ENCODE peak calls at places on chromosomes 6 and 20, in five cellular contexts. N, H, V, B and P are unnamed samples.
A peak's percentile ranks its signal among the peaks of the same experiment; 100 is the strongest.

GRCh38 chr6:139500977-139501376 is 126.5 kb upstream of the CITED2 start:
- DNase-seq in H (no peak), V (no peak), B (no peak), N (no peak), P (no peak)

GRCh38 chr6:154653853-154654252 is 79.4 kb upstream of the SCAF8 start:
- DNase-seq in N (no peak), H (peak; percentile 76), B (no peak), V (no peak), P (peak; percentile 11)

GRCh38 chr6:102525336-102525735 is 1131.8 kb downstream of the GRIK2 start:
- DNase-seq in N (no peak), B (no peak), V (no peak), H (no peak), P (no peak)

GRCh38 chr6:166006593-166007301 is 160.9 kb downstream of the TBXT start:
- DNase-seq in V (no peak), B (no peak), N (no peak), H (peak; percentile 78), P (no peak)

GRCh38 chr6:17987576-17988421 is at the start of gene KIF13A:
- DNase-seq in B (peak; percentile 11), H (peak; percentile 84), V (no peak), N (peak; percentile 80), P (peak; percentile 50)

GRCh38 chr6:43976706-43977403 is 150.4 kb downstream of the MRPL14 start:
- DNase-seq in H (no peak), B (no peak), V (no peak), N (no peak), P (no peak)

GRCh38 chr6:121236984-121237383 is 97.3 kb downstream of the TBC1D32 start:
- DNase-seq in N (no peak), H (no peak), V (no peak), B (no peak), P (no peak)

GRCh38 chr20:57381596-57382503 is 9.3 kb upstream of the RBM38 start:
- DNase-seq in V (peak; percentile 68), N (peak; percentile 81), B (peak; percentile 74), H (peak; percentile 74), P (peak; percentile 64)

GRCh38 chr6:31738048-31738979 is 1.5 kb upstream of the MSH5 start:
- DNase-seq in N (peak; percentile 68), H (peak; percentile 87), V (no peak), B (peak; percentile 79), P (no peak)

GRCh38 chr6:139605350-139605749 is 230.9 kb upstream of the CITED2 start:
- DNase-seq in V (no peak), B (no peak), N (no peak), H (peak; percentile 71), P (peak; percentile 57)

GRCh38 chr20:38725959-38726848 is 1.9 kb downstream of the SLC32A1 start:
- DNase-seq in B (peak; percentile 14), N (no peak), V (no peak), H (no peak), P (peak; percentile 66)
- H3K27me3 ChIP-seq in B (peaks cover 84% of the 10 kb centered on the region), N (peaks cover 11% of the 10 kb centered on the region), V (peaks cover 31% of the 10 kb centered on the region), H (peaks cover 99% of the 10 kb centered on the region), P (peaks cover 100% of the 10 kb centered on the region)

GRCh38 chr20:36546111-36546736 is 4.9 kb downstream of the MYL9 start:
- DNase-seq in H (no peak), V (no peak), B (no peak), N (no peak), P (no peak)
- H3K4me3 ChIP-seq in H (no peak overlapping the region), V (no peak overlapping the region), B (no peak overlapping the region), N (no peak overlapping the region), P (no peak overlapping the region)

DNA sequence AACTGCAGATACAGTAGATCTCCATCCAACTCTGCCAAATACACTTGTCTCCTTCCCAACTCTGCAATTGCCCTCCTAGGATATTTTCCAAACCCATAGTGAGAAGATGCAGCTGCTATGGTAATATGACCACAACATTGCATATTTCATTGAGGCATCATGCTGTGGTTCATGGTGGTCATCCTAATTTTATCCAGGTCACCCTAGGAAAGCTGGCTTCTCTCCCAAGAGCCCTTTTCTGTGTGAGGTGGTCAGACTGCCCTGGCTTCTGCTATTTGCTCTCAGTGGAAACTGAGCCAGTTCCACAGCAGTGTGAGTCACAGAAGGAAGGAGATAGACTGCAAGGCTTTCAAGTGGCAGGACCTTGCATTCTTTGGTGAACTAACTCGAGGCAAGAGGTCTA is 5.5 kb downstream of the OGFRL1 start:
- DNase-seq in B (no peak), V (no peak), H (peak; percentile 89), N (no peak), P (peak; percentile 90)
- H3K36me3 ChIP-seq in B (no peaks in the 10 kb centered on the region), V (peaks cover 2% of the 10 kb centered on the region), H (peaks cover 24% of the 10 kb centered on the region), N (no peaks in the 10 kb centered on the region), P (peaks cover 12% of the 10 kb centered on the region)

GRCh38 chr6:34102696-34103095 is 43.2 kb downstream of the GRM4 start:
- DNase-seq in V (no peak), B (no peak), H (no peak), N (no peak), P (no peak)
- H3K27me3 ChIP-seq in V (no peaks in the 10 kb centered on the region), B (no peaks in the 10 kb centered on the region), H (peaks cover 19% of the 10 kb centered on the region), N (no peaks in the 10 kb centered on the region), P (no peaks in the 10 kb centered on the region)

GRCh38 chr20:5180933-5181332 is 54.1 kb downstream of the CDS2 start:
- DNase-seq in N (no peak), B (no peak), H (no peak), V (no peak), P (no peak)

GRCh38 chr20:5180421-5180820 is 53.6 kb downstream of the CDS2 start:
- DNase-seq in H (no peak), V (no peak), N (no peak), B (no peak), P (no peak)

GRCh38 chr20:5177071-5177470 is 50.3 kb downstream of the CDS2 start:
- DNase-seq in N (no peak), H (no peak), B (no peak), V (no peak), P (no peak)

GRCh38 chr20:5181492-5181891 is 54.7 kb downstream of the CDS2 start:
- DNase-seq in H (no peak), N (no peak), V (no peak), B (no peak), P (no peak)

DNA sequence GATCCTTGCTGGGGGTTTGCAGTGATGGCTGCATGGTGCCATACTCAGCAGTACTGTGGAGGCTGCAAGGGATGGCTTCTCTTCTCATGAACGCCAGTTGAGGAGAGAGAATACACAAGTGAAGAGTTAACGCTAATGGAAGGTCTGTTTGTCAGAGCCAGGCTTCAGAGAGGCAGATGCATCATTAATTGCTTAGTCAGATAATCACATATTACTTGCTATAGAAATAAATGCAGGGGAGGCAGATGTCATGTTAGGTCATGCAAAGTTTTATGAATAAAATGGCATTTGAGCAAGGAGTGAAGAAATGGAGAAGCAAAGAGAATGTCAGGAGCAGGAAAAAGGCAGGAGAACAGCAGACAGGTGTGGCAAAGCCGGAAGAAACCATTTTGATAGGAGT is 51.2 kb downstream of the CDS2 start:
- DNase-seq in V (no peak), H (no peak), N (no peak), B (no peak), P (no peak)
- H3K4me3 ChIP-seq in V (no peak overlapping the region), H (no peak overlapping the region), N (no peak overlapping the region), B (no peak overlapping the region), P (no peak overlapping the region)

GRCh38 chr6:33438978-33439594 is 15.3 kb upstream of the ZBTB9 start:
- DNase-seq in B (no peak), V (no peak), N (no peak), H (no peak), P (no peak)
- H3K36me3 ChIP-seq in B (peaks cover 24% of the 10 kb centered on the region), V (peaks cover 5% of the 10 kb centered on the region), N (no peaks in the 10 kb centered on the region), H (peaks cover 6% of the 10 kb centered on the region), P (no peaks in the 10 kb centered on the region)

GRCh38 chr6:50724381-50725124 is 11.2 kb downstream of the TFAP2D start:
- DNase-seq in V (no peak), H (no peak), N (no peak), B (no peak), P (no peak)
- H3K27me3 ChIP-seq in V (peaks cover 4% of the 10 kb centered on the region), H (peaks cover 6% of the 10 kb centered on the region), N (no peaks in the 10 kb centered on the region), B (no peaks in the 10 kb centered on the region), P (no peaks in the 10 kb centered on the region)

DNA sequence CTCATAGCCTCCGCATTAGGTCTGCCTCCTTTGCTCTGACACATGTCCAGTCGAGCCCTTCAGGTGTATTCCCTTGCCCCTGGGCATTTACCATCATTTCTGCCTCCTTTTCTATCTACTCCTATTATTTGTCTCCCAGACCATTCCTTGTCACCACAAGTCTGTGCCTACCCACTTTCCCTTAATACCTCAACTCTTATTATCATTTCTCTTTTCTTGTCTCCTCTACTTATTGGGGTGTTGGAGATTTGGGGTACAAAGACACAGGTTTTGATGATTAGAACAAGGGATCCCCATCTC is 1.4 kb downstream of the SYNGAP1 start:
- DNase-seq in B (no peak), N (no peak), V (no peak), H (no peak), P (no peak)
- H3K4me3 ChIP-seq in B (no peak overlapping the region), N (no peak overlapping the region), V (no peak overlapping the region), H (no peak overlapping the region), P (no peak overlapping the region)

DNA sequence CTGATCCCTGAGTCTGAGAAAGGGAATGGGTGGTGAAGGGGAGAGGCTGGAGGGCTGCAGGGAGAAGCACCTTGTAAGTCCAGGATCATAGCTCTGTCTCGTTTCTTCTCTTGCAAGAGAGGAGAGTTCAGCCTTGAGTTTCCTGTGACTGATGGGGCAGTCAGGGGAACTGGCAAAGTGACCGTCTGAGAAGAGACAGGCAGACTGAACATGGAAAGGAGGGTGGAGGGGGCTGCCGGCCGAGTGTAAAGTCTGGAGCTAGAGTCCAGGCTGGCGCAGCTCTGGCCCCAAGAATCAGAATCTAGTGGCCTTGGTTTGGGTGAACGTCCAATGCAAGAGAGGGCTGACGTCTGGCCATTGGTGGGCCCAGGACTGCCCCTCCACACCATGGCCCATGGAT is 72.5 kb downstream of the TCP11 start:
- DNase-seq in H (no peak), N (no peak), B (no peak), V (no peak), P (no peak)
- H3K36me3 ChIP-seq in H (no peaks in the 10 kb centered on the region), N (peaks cover 5% of the 10 kb centered on the region), B (no peaks in the 10 kb centered on the region), V (no peaks in the 10 kb centered on the region), P (peaks cover 15% of the 10 kb centered on the region)